ENCODE peak calls at places on chromosomes 13 and 19, in ten cellular contexts. One of them, this sample, is unnamed. For H3K9me3, the result is how much of the 10 kb centered on the place peaks cover.

GRCh38 chr13:46975173-46975572 is 78.3 kb upstream of the HTR2A start:
- DNase-seq in left lung: no peak
- DNase-seq in DND-41: no peak
- DNase-seq in mammary epithelial cell: no peak
- DNase-seq in tibial nerve: no peak
- DNase-seq in psoas muscle: no peak
- DNase-seq in OCI-LY7: peak
- DNase-seq in fibroblast of lung: no peak
- DNase-seq in AG04450: no peak
- DNase-seq in heart right ventricle: no peak
- DNase-seq in this sample: no peak

GRCh38 chr19:4352701-4353121 is 9.3 kb downstream of the MPND start:
- DNase-seq in left lung: no peak
- DNase-seq in DND-41: peak
- DNase-seq in mammary epithelial cell: no peak
- DNase-seq in tibial nerve: peak
- DNase-seq in psoas muscle: no peak
- DNase-seq in OCI-LY7: peak
- DNase-seq in fibroblast of lung: peak
- DNase-seq in AG04450: no peak
- DNase-seq in heart right ventricle: no peak
- DNase-seq in this sample: no peak

GRCh38 chr19:33424181-33424580 is 50.7 kb downstream of the CEBPG start:
- DNase-seq in left lung: no peak
- DNase-seq in DND-41: no peak
- DNase-seq in mammary epithelial cell: no peak
- DNase-seq in tibial nerve: no peak
- DNase-seq in psoas muscle: no peak
- DNase-seq in OCI-LY7: no peak
- DNase-seq in fibroblast of lung: no peak
- DNase-seq in AG04450: no peak
- DNase-seq in heart right ventricle: no peak
- DNase-seq in this sample: no peak

GRCh38 chr19:18865973-18866799 is 29.8 kb downstream of the CERS1 start:
- DNase-seq in left lung: no peak
- DNase-seq in DND-41: peak
- DNase-seq in mammary epithelial cell: peak
- DNase-seq in tibial nerve: peak
- DNase-seq in psoas muscle: peak
- DNase-seq in OCI-LY7: peak
- DNase-seq in fibroblast of lung: peak
- DNase-seq in AG04450: no peak
- DNase-seq in heart right ventricle: peak
- DNase-seq in this sample: peak

GRCh38 chr19:43639507-43640423 is at the start of gene CADM4:
- DNase-seq in left lung: no peak
- DNase-seq in DND-41: peak
- DNase-seq in mammary epithelial cell: no peak
- DNase-seq in tibial nerve: no peak
- DNase-seq in psoas muscle: peak
- DNase-seq in OCI-LY7: no peak
- DNase-seq in fibroblast of lung: no peak
- DNase-seq in AG04450: no peak
- DNase-seq in heart right ventricle: peak
- DNase-seq in this sample: peak

GRCh38 chr19:7559102-7559501 is 23.6 kb downstream of the PNPLA6 start:
- DNase-seq in left lung: no peak
- DNase-seq in DND-41: no peak
- DNase-seq in mammary epithelial cell: no peak
- DNase-seq in tibial nerve: no peak
- DNase-seq in psoas muscle: no peak
- DNase-seq in OCI-LY7: no peak
- DNase-seq in fibroblast of lung: no peak
- DNase-seq in AG04450: no peak
- DNase-seq in heart right ventricle: no peak
- DNase-seq in this sample: no peak

GRCh38 chr13:42497798-42498197 is 76.2 kb upstream of the TNFSF11 start:
- DNase-seq in left lung: no peak
- DNase-seq in DND-41: no peak
- DNase-seq in mammary epithelial cell: peak
- DNase-seq in tibial nerve: no peak
- DNase-seq in psoas muscle: no peak
- DNase-seq in OCI-LY7: no peak
- DNase-seq in fibroblast of lung: peak
- DNase-seq in AG04450: no peak
- DNase-seq in heart right ventricle: no peak
- DNase-seq in this sample: no peak

GRCh38 chr13:21075303-21076264 is 14.2 kb upstream of the LATS2 start:
- DNase-seq in left lung: no peak
- DNase-seq in DND-41: no peak
- DNase-seq in mammary epithelial cell: no peak
- DNase-seq in tibial nerve: peak
- DNase-seq in psoas muscle: peak
- DNase-seq in OCI-LY7: no peak
- DNase-seq in fibroblast of lung: peak
- DNase-seq in AG04450: no peak
- DNase-seq in heart right ventricle: peak
- DNase-seq in this sample: peak

GRCh38 chr19:48928164-48929005 is 5.1 kb upstream of the DHDH start:
- DNase-seq in left lung: peak
- DNase-seq in DND-41: no peak
- DNase-seq in mammary epithelial cell: peak
- DNase-seq in tibial nerve: no peak
- DNase-seq in psoas muscle: no peak
- DNase-seq in OCI-LY7: no peak
- DNase-seq in fibroblast of lung: peak
- DNase-seq in AG04450: no peak
- DNase-seq in heart right ventricle: no peak
- DNase-seq in this sample: no peak

GRCh38 chr19:11745871-11746270 is 7.1 kb upstream of the ZNF823 start:
- DNase-seq in left lung: no peak
- DNase-seq in DND-41: no peak
- DNase-seq in mammary epithelial cell: no peak
- DNase-seq in tibial nerve: no peak
- DNase-seq in psoas muscle: no peak
- DNase-seq in OCI-LY7: no peak
- DNase-seq in fibroblast of lung: no peak
- DNase-seq in AG04450: no peak
- DNase-seq in heart right ventricle: no peak
- DNase-seq in this sample: no peak

GRCh38 chr19:40033989-40034560 is 22.0 kb downstream of the ZNF780B start:
- DNase-seq in left lung: no peak
- DNase-seq in DND-41: no peak
- DNase-seq in mammary epithelial cell: no peak
- DNase-seq in tibial nerve: no peak
- DNase-seq in psoas muscle: no peak
- DNase-seq in OCI-LY7: no peak
- DNase-seq in fibroblast of lung: no peak
- DNase-seq in AG04450: no peak
- DNase-seq in heart right ventricle: no peak
- DNase-seq in this sample: no peak

GRCh38 chr13:43170497-43170896 is 147.1 kb downstream of the DNAJC15 start:
- DNase-seq in left lung: no peak
- DNase-seq in DND-41: no peak
- DNase-seq in mammary epithelial cell: no peak
- DNase-seq in tibial nerve: no peak
- DNase-seq in psoas muscle: no peak
- DNase-seq in OCI-LY7: no peak
- DNase-seq in fibroblast of lung: no peak
- DNase-seq in AG04450: no peak
- DNase-seq in heart right ventricle: no peak
- DNase-seq in this sample: no peak

GRCh38 chr13:80778302-80778701 is 437.4 kb upstream of the SPRY2 start:
- DNase-seq in left lung: no peak
- DNase-seq in DND-41: no peak
- DNase-seq in mammary epithelial cell: peak
- DNase-seq in tibial nerve: no peak
- DNase-seq in psoas muscle: no peak
- DNase-seq in OCI-LY7: no peak
- DNase-seq in fibroblast of lung: no peak
- DNase-seq in AG04450: no peak
- DNase-seq in heart right ventricle: no peak
- DNase-seq in this sample: no peak

DNA sequence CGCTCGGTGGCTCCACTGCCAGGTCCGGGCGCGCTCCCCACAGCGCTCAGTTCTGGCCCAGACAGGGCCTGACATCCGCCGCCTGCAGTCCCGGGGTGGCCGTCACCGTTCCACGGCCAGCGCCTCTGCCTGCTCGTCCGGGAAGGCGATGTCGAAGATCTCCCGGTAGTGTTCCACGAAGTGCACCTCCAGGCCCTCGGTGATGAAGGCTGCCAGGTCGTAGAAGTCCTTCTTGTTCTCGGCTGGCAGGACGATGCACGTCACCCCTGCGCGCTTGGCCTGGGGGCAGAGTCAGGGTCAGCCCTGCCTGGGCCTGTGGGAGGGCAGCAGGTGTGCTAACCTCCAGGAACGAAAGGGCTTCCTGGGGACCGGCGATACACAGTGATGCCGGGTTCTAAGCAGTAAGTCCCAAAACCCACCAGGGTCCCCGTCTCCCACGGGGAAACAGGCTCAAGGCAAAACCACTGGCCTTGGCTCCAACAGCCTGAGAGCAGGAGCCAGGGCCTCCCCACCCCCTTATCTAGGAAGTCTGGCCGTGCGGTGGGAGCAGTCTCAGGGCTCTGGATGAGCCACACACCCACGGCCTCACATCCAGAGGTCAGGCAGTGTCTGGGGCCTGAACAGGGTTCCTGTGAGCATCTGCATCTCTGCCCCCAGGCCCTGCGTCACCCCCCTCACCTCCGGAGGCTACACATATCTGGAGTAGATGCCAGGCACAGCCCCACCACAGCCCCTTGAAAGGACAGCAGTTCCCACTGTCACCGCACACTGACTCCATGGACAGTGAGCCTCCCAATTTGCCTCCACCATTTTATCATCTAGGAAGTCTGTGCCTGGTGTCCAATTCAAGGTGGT is 2.1 kb downstream of the RPL36 start:
- DNase-seq in left lung: no peak
- DNase-seq in DND-41: no peak
- DNase-seq in mammary epithelial cell: no peak
- DNase-seq in tibial nerve: no peak
- DNase-seq in psoas muscle: no peak
- DNase-seq in OCI-LY7: peak
- DNase-seq in fibroblast of lung: no peak
- DNase-seq in AG04450: no peak
- DNase-seq in heart right ventricle: no peak
- DNase-seq in this sample: no peak
- H3K4me3 ChIP-seq in left lung: no peak
- H3K4me3 ChIP-seq in DND-41: no peak
- H3K4me3 ChIP-seq in mammary epithelial cell: peak
- H3K4me3 ChIP-seq in tibial nerve: peak
- H3K4me3 ChIP-seq in psoas muscle: peak
- H3K4me3 ChIP-seq in OCI-LY7: peak
- H3K4me3 ChIP-seq in fibroblast of lung: peak
- H3K4me3 ChIP-seq in AG04450: peak
- H3K4me3 ChIP-seq in heart right ventricle: peak
- H3K4me3 ChIP-seq in this sample: no peak

GRCh38 chr19:50719119-50719435 is 525 bp downstream of the SHANK1 start:
- DNase-seq in left lung: no peak
- DNase-seq in DND-41: no peak
- DNase-seq in mammary epithelial cell: no peak
- DNase-seq in tibial nerve: no peak
- DNase-seq in psoas muscle: no peak
- DNase-seq in OCI-LY7: no peak
- DNase-seq in fibroblast of lung: no peak
- DNase-seq in AG04450: no peak
- DNase-seq in heart right ventricle: no peak
- DNase-seq in this sample: peak
- H3K27ac ChIP-seq in left lung: no peak
- H3K27ac ChIP-seq in DND-41: no peak
- H3K27ac ChIP-seq in mammary epithelial cell: no peak
- H3K27ac ChIP-seq in tibial nerve: no peak
- H3K27ac ChIP-seq in psoas muscle: no peak
- H3K27ac ChIP-seq in OCI-LY7: no peak
- H3K27ac ChIP-seq in fibroblast of lung: no peak
- H3K27ac ChIP-seq in AG04450: no peak
- H3K27ac ChIP-seq in heart right ventricle: no peak
- H3K27ac ChIP-seq in this sample: no peak

GRCh38 chr19:16000024-16000687 is 51.3 kb downstream of the OR10H4 start:
- DNase-seq in left lung: no peak
- DNase-seq in DND-41: no peak
- DNase-seq in mammary epithelial cell: no peak
- DNase-seq in tibial nerve: no peak
- DNase-seq in psoas muscle: no peak
- DNase-seq in OCI-LY7: no peak
- DNase-seq in fibroblast of lung: no peak
- DNase-seq in AG04450: no peak
- DNase-seq in heart right ventricle: no peak
- DNase-seq in this sample: no peak
- H3K9me3 ChIP-seq in left lung: under half
- H3K9me3 ChIP-seq in DND-41: under half
- H3K9me3 ChIP-seq in mammary epithelial cell: under half
- H3K9me3 ChIP-seq in tibial nerve: under half
- H3K9me3 ChIP-seq in psoas muscle: under half
- H3K9me3 ChIP-seq in OCI-LY7: under half
- H3K9me3 ChIP-seq in fibroblast of lung: under half
- H3K9me3 ChIP-seq in AG04450: under half
- H3K9me3 ChIP-seq in heart right ventricle: under half
- H3K9me3 ChIP-seq in this sample: under half

GRCh38 chr19:14474827-14475226 is 327 bp downstream of the PTGER1 start:
- DNase-seq in left lung: no peak
- DNase-seq in DND-41: no peak
- DNase-seq in mammary epithelial cell: no peak
- DNase-seq in tibial nerve: no peak
- DNase-seq in psoas muscle: no peak
- DNase-seq in OCI-LY7: no peak
- DNase-seq in fibroblast of lung: no peak
- DNase-seq in AG04450: no peak
- DNase-seq in heart right ventricle: no peak
- DNase-seq in this sample: no peak
- H3K4me3 ChIP-seq in left lung: no peak
- H3K4me3 ChIP-seq in DND-41: no peak
- H3K4me3 ChIP-seq in mammary epithelial cell: no peak
- H3K4me3 ChIP-seq in tibial nerve: no peak
- H3K4me3 ChIP-seq in psoas muscle: no peak
- H3K4me3 ChIP-seq in OCI-LY7: no peak
- H3K4me3 ChIP-seq in fibroblast of lung: peak
- H3K4me3 ChIP-seq in AG04450: peak
- H3K4me3 ChIP-seq in heart right ventricle: no peak
- H3K4me3 ChIP-seq in this sample: no peak

GRCh38 chr19:53549354-53549753 is 11.4 kb downstream of the ZNF331 start:
- DNase-seq in left lung: no peak
- DNase-seq in DND-41: no peak
- DNase-seq in mammary epithelial cell: no peak
- DNase-seq in tibial nerve: no peak
- DNase-seq in psoas muscle: no peak
- DNase-seq in OCI-LY7: no peak
- DNase-seq in fibroblast of lung: peak
- DNase-seq in AG04450: no peak
- DNase-seq in heart right ventricle: no peak
- DNase-seq in this sample: no peak
- H3K27ac ChIP-seq in left lung: peak
- H3K27ac ChIP-seq in DND-41: no peak
- H3K27ac ChIP-seq in mammary epithelial cell: no peak
- H3K27ac ChIP-seq in tibial nerve: no peak
- H3K27ac ChIP-seq in psoas muscle: peak
- H3K27ac ChIP-seq in OCI-LY7: no peak
- H3K27ac ChIP-seq in fibroblast of lung: peak
- H3K27ac ChIP-seq in AG04450: no peak
- H3K27ac ChIP-seq in heart right ventricle: peak
- H3K27ac ChIP-seq in this sample: no peak

GRCh38 chr19:58248886-58249285 is 20.2 kb downstream of the ZNF544 start:
- DNase-seq in left lung: no peak
- DNase-seq in DND-41: no peak
- DNase-seq in mammary epithelial cell: no peak
- DNase-seq in tibial nerve: no peak
- DNase-seq in psoas muscle: no peak
- DNase-seq in OCI-LY7: no peak
- DNase-seq in fibroblast of lung: no peak
- DNase-seq in AG04450: no peak
- DNase-seq in heart right ventricle: no peak
- DNase-seq in this sample: no peak

GRCh38 chr19:58252102-58252685 is 23.5 kb downstream of the ZNF544 start:
- DNase-seq in left lung: no peak
- DNase-seq in DND-41: no peak
- DNase-seq in mammary epithelial cell: peak
- DNase-seq in tibial nerve: no peak
- DNase-seq in psoas muscle: no peak
- DNase-seq in OCI-LY7: peak
- DNase-seq in fibroblast of lung: no peak
- DNase-seq in AG04450: no peak
- DNase-seq in heart right ventricle: no peak
- DNase-seq in this sample: no peak
- H3K9me3 ChIP-seq in left lung: half or more
- H3K9me3 ChIP-seq in DND-41: half or more
- H3K9me3 ChIP-seq in mammary epithelial cell: half or more
- H3K9me3 ChIP-seq in tibial nerve: half or more
- H3K9me3 ChIP-seq in psoas muscle: half or more
- H3K9me3 ChIP-seq in OCI-LY7: under half
- H3K9me3 ChIP-seq in fibroblast of lung: under half
- H3K9me3 ChIP-seq in AG04450: half or more
- H3K9me3 ChIP-seq in heart right ventricle: half or more
- H3K9me3 ChIP-seq in this sample: half or more

This sample was measured in CD8-positive, alpha-beta memory T cell.